ENCODE peak calls at places on chromosomes 6 and 20, in ten cellular contexts. H is heart right ventricle, Z is left ventricle myocardium inferior, X is MM.1S, L is HepG2, N is left lung, K is ovary, M is psoas muscle, B is right atrium auricular region, F is IMR-90. D is an unnamed sample. For H3K9me3, the result is how much of the 10 kb centered on the place peaks cover.

GRCh38 chr20:49167811-49168507 is 20.2 kb downstream of the STAU1 start:
- DNase-seq in H (no peak), Z (no peak), X (no peak), L (no peak), N (no peak), K (no peak), M (no peak), B (no peak), F (peak), D (no peak)

GRCh38 chr6:34791164-34791841 is 580 bp upstream of the BLTP3A start:
- DNase-seq in H (peak), Z (peak), X (peak), L (peak), N (peak), K (peak), M (peak), B (peak), F (peak), D (peak)

GRCh38 chr20:57459897-57460663 is 64.9 kb downstream of the CTCFL start:
- DNase-seq in H (no peak), Z (no peak), X (no peak), L (no peak), N (no peak), K (no peak), M (no peak), B (no peak), F (no peak), D (no peak)

GRCh38 chr6:169224185-169224695 is 29.4 kb downstream of the THBS2 start:
- DNase-seq in H (no peak), Z (no peak), X (no peak), L (peak), N (no peak), K (peak), M (no peak), B (peak), F (peak), D (peak)

GRCh38 chr6:43851204-43851855 is 81.3 kb downstream of the VEGFA start:
- DNase-seq in H (no peak), Z (no peak), X (no peak), L (peak), N (no peak), K (no peak), M (no peak), B (no peak), F (peak), D (no peak)

GRCh38 chr6:166715065-166715464 is 88.0 kb upstream of the RPS6KA2 start:
- DNase-seq in H (no peak), Z (no peak), X (no peak), L (no peak), N (no peak), K (no peak), M (no peak), B (no peak), F (no peak), D (no peak)

GRCh38 chr6:116118608-116119007 is 7.3 kb downstream of the COL10A1 start:
- DNase-seq in H (no peak), Z (no peak), X (no peak), L (no peak), N (no peak), K (no peak), M (no peak), B (no peak), F (peak), D (no peak)

GRCh38 chr20:6142348-6142993 is 19.6 kb upstream of the FERMT1 start:
- DNase-seq in H (no peak), Z (no peak), X (peak), L (peak), N (no peak), K (peak), M (no peak), B (no peak), F (peak), D (no peak)

GRCh38 chr6:89048286-89048923 is 32.1 kb upstream of the PNRC1 start:
- DNase-seq in H (no peak), Z (no peak), X (no peak), L (no peak), N (no peak), K (no peak), M (no peak), B (peak), F (no peak), D (no peak)

GRCh38 chr6:158573542-158573931 is 13.6 kb downstream of the TMEM181 start:
- DNase-seq in H (no peak), Z (no peak), X (no peak), L (no peak), N (peak), K (no peak), M (no peak), B (no peak), F (no peak), D (no peak)

GRCh38 chr6:24933868-24934401 is 1.8 kb downstream of the RIPOR2 start:
- DNase-seq in H (no peak), Z (no peak), X (no peak), L (peak), N (no peak), K (no peak), M (no peak), B (no peak), F (no peak), D (no peak)

GRCh38 chr6:42406296-42407280 is 45.1 kb downstream of the TRERF1 start:
- DNase-seq in H (peak), Z (no peak), X (no peak), L (no peak), N (no peak), K (no peak), M (no peak), B (no peak), F (peak), D (no peak)

GRCh38 chr6:1739680-1740079 is 130.0 kb downstream of the FOXC1 start:
- DNase-seq in H (no peak), Z (no peak), X (peak), L (no peak), N (no peak), K (no peak), M (no peak), B (no peak), F (no peak), D (no peak)

GRCh38 chr6:166725571-166725970 is 98.5 kb upstream of the RPS6KA2 start:
- DNase-seq in H (no peak), Z (no peak), X (no peak), L (no peak), N (no peak), K (no peak), M (no peak), B (peak), F (no peak), D (no peak)

GRCh38 chr6:56334937-56335336 is 87.6 kb upstream of the COL21A1 start:
- DNase-seq in H (no peak), Z (no peak), X (no peak), L (no peak), N (no peak), K (no peak), M (no peak), B (no peak), F (peak), D (no peak)

GRCh38 chr20:9300534-9300933 is 213.9 kb upstream of the LAMP5 start:
- DNase-seq in H (no peak), Z (no peak), X (no peak), L (peak), N (no peak), K (no peak), M (no peak), B (no peak), F (peak), D (no peak)

GRCh38 chr6:44664716-44665115 is 277.2 kb downstream of the CDC5L start:
- DNase-seq in H (no peak), Z (no peak), X (no peak), L (no peak), N (no peak), K (no peak), M (no peak), B (no peak), F (peak), D (no peak)

DNA sequence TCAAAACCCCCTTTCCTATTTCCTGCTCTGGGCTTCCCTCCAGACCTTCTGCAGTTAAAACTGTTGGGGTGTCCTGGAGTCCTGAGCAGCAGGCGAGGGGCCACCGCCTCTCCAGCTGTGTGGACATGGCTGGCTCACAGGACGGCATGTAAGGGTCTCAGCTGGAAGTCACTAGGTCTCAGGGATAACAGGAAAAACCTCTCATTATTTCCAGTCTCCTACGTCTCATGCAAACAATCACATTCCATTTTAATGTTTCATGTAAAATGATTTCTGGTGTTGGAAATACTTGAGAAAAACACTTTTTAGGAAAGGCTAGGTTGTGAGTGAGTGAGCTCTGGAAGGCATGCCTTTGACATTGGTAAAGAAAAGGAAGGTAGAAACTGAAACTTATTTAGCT is 158.7 kb downstream of the SCML4 start:
- DNase-seq in H (no peak), Z (no peak), X (no peak), L (no peak), N (no peak), K (no peak), M (no peak), B (no peak), F (peak), D (no peak)
- H3K27ac ChIP-seq in H (no peak), Z (no peak), X (no peak), L (peak), N (no peak), K (no peak), M (peak), B (no peak), F (peak), D (no peak)

GRCh38 chr20:56211051-56211450 is 37.5 kb upstream of the MC3R start:
- DNase-seq in H (no peak), Z (no peak), X (no peak), L (no peak), N (no peak), K (no peak), M (no peak), B (no peak), F (no peak), D (no peak)

GRCh38 chr20:56212071-56212470 is 36.5 kb upstream of the MC3R start:
- DNase-seq in H (no peak), Z (no peak), X (no peak), L (no peak), N (no peak), K (no peak), M (no peak), B (no peak), F (no peak), D (no peak)

GRCh38 chr20:56217820-56218219 is 30.7 kb upstream of the MC3R start:
- DNase-seq in H (no peak), Z (no peak), X (no peak), L (no peak), N (no peak), K (no peak), M (no peak), B (no peak), F (no peak), D (no peak)

DNA sequence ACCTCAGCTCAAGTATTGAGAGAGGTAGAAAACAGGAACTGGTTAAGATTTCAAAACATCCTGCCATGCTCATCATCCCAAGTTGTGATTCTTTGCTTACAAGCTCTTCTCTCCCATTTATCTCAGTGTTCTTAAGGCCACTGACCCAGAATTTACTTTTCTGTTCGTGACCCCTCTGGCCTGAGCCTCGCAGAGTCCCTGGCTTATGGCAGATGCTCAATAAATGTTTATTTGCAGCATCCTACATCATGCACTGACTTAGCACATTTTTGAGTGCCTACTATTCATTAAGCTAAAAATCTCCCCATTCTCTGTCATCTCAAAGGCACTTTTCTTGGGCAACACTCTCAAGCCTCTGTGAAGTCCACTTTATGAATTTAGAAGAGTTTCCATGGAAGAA is 33.4 kb upstream of the MC3R start:
- DNase-seq in H (no peak), Z (no peak), X (no peak), L (no peak), N (no peak), K (no peak), M (no peak), B (no peak), F (no peak), D (no peak)
- H3K9me3 ChIP-seq in H (under half), Z (under half), X (under half), L (under half), N (under half), K (under half), M (under half), B (under half), F (under half), D (under half)

GRCh38 chr6:149075616-149076354 is 241.7 kb upstream of the TAB2 start:
- DNase-seq in H (no peak), Z (no peak), X (no peak), L (no peak), N (no peak), K (no peak), M (no peak), B (no peak), F (peak), D (no peak)
- H3K27ac ChIP-seq in H (no peak), Z (no peak), X (no peak), L (peak), N (no peak), K (no peak), M (no peak), B (no peak), F (no peak), D (no peak)

GRCh38 chr20:56194042-56194441 is 54.5 kb upstream of the MC3R start:
- DNase-seq in H (no peak), Z (no peak), X (no peak), L (no peak), N (no peak), K (no peak), M (no peak), B (no peak), F (no peak), D (no peak)

GRCh38 chr20:56200456-56200855 is 48.1 kb upstream of the MC3R start:
- DNase-seq in H (no peak), Z (no peak), X (no peak), L (peak), N (no peak), K (no peak), M (no peak), B (no peak), F (no peak), D (no peak)

GRCh38 chr20:56195946-56196345 is 52.6 kb upstream of the MC3R start:
- DNase-seq in H (no peak), Z (no peak), X (no peak), L (no peak), N (no peak), K (no peak), M (no peak), B (no peak), F (no peak), D (no peak)
- H3K9me3 ChIP-seq in H (under half), Z (under half), X (under half), L (half or more), N (under half), K (under half), M (under half), B (under half), F (under half), D (under half)

DNA sequence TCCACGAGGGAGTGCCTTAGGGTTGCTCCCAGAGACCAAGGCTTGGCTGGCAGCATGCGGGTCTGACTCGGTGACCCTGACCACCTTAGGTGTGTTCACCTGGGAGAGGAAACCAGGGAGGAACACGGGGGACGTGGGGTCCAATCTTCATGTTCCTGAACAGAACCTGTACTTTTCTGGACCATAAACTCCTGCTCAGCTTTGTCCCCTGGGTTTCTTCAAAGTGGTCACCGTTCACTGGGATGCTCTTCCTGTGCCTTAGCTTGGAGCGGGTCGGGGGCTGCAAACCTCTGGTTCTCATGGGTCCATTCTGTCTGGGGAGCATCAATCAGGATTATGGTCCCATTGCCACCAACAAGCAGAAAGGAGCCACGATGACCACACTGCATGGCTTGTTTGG is 333.5 kb downstream of the QKI start:
- DNase-seq in H (no peak), Z (no peak), X (no peak), L (no peak), N (no peak), K (no peak), M (no peak), B (no peak), F (no peak), D (no peak)
- H3K27ac ChIP-seq in H (peak), Z (peak), X (no peak), L (no peak), N (no peak), K (no peak), M (peak), B (peak), F (no peak), D (peak)

D was measured in right cardiac atrium.